ENCODE peak calls at places on chromosomes 6 and 20, in nine cellular contexts. U, L, T, M, H, O, E, S and J are unnamed samples. For H3K27me3, the result is how much of the 10 kb centered on the place peaks cover.

GRCh38 chr6:17096076-17096475 is 5.8 kb upstream of the STMND1 start:
- DNase-seq in U (no peak), L (no peak), T (peak), M (no peak), H (no peak), O (no peak), E (no peak), S (no peak), J (no peak)

GRCh38 chr6:87139236-87139635 is 16.1 kb upstream of the ZNF292 start:
- DNase-seq in U (no peak), L (no peak), T (peak), M (no peak), H (peak), O (no peak), E (no peak), S (no peak), J (peak)

GRCh38 chr6:68634503-68635411 is at the start of gene ADGRB3:
- DNase-seq in U (peak), L (peak), T (peak), M (peak), H (peak), O (peak), E (peak), S (peak), J (no peak)

GRCh38 chr6:13513606-13514502 is 26.5 kb upstream of the GFOD1 start:
- DNase-seq in U (no peak), L (no peak), T (no peak), M (no peak), H (no peak), O (no peak), E (no peak), S (no peak), J (no peak)

GRCh38 chr20:957544-957943 is 41.4 kb upstream of the ANGPT4 start:
- DNase-seq in U (no peak), L (no peak), T (peak), M (no peak), H (no peak), O (no peak), E (no peak), S (no peak), J (no peak)

GRCh38 chr6:45478235-45478634 is 100.5 kb upstream of the SUPT3H start:
- DNase-seq in U (no peak), L (no peak), T (no peak), M (no peak), H (no peak), O (no peak), E (no peak), S (no peak), J (no peak)

GRCh38 chr6:129621252-129621651 is 88.7 kb downstream of the ARHGAP18 start:
- DNase-seq in U (no peak), L (no peak), T (no peak), M (no peak), H (peak), O (no peak), E (no peak), S (no peak), J (peak)

GRCh38 chr6:128491041-128491642 is 29.3 kb downstream of the PTPRK start:
- DNase-seq in U (no peak), L (no peak), T (peak), M (no peak), H (no peak), O (no peak), E (no peak), S (no peak), J (no peak)

GRCh38 chr20:7856756-7857155 is 83.5 kb downstream of the HAO1 start:
- DNase-seq in U (no peak), L (no peak), T (no peak), M (no peak), H (no peak), O (no peak), E (no peak), S (no peak), J (no peak)

GRCh38 chr20:31595654-31596411 is 9.3 kb upstream of the ID1 start:
- DNase-seq in U (peak), L (peak), T (peak), M (peak), H (no peak), O (peak), E (peak), S (peak), J (no peak)

GRCh38 chr20:19880256-19881079 is 122.4 kb downstream of the RIN2 start:
- DNase-seq in U (no peak), L (no peak), T (no peak), M (no peak), H (no peak), O (no peak), E (no peak), S (no peak), J (no peak)

GRCh38 chr20:58271596-58272460 is 37.7 kb upstream of the RAB22A start:
- DNase-seq in U (no peak), L (no peak), T (no peak), M (no peak), H (no peak), O (no peak), E (no peak), S (no peak), J (no peak)

GRCh38 chr20:21103582-21104465 is 2.3 kb downstream of the LINC00237 start:
- DNase-seq in U (no peak), L (no peak), T (peak), M (no peak), H (no peak), O (no peak), E (no peak), S (no peak), J (no peak)

GRCh38 chr6:147117580-147117979 is 86.6 kb upstream of the STXBP5 start:
- DNase-seq in U (no peak), L (no peak), T (no peak), M (no peak), H (no peak), O (no peak), E (no peak), S (no peak), J (no peak)

GRCh38 chr20:25538838-25539665 is 46.3 kb downstream of the NINL start:
- DNase-seq in U (no peak), L (no peak), T (no peak), M (peak), H (no peak), O (no peak), E (no peak), S (no peak), J (no peak)

GRCh38 chr20:43189614-43190331 is at the start of gene PTPRT:
- DNase-seq in U (no peak), L (no peak), T (peak), M (no peak), H (no peak), O (no peak), E (no peak), S (no peak), J (no peak)
- H3K4me3 ChIP-seq in U (no peak), L (peak), T (peak), M (peak), H (no peak), O (peak), E (no peak), S (peak), J (no peak)

GRCh38 chr20:59723607-59724456 is 119.5 kb downstream of the PHACTR3 start:
- DNase-seq in U (no peak), L (no peak), T (no peak), M (no peak), H (no peak), O (no peak), E (no peak), S (no peak), J (no peak)
- H3K27me3 ChIP-seq in U (under half), L (under half), T (under half), M (under half), H (under half), O (under half), E (under half), S (under half), J (under half)

GRCh38 chr6:28383235-28384142 is 16.1 kb downstream of the ZSCAN12 start:
- DNase-seq in U (peak), L (peak), T (peak), M (peak), H (peak), O (peak), E (peak), S (peak), J (peak)
- H3K27ac ChIP-seq in U (peak), L (peak), T (peak), M (peak), H (no peak), O (peak), E (no peak), S (no peak), J (no peak)

GRCh38 chr6:26048590-26048989 is 38.6 kb upstream of the HFE start:
- DNase-seq in U (no peak), L (no peak), T (no peak), M (no peak), H (no peak), O (no peak), E (no peak), S (no peak), J (no peak)

GRCh38 chr6:26044140-26045045 is 42.8 kb upstream of the HFE start:
- DNase-seq in U (peak), L (peak), T (no peak), M (peak), H (peak), O (no peak), E (peak), S (no peak), J (peak)

GRCh38 chr6:26043389-26044139 is 43.7 kb upstream of the HFE start:
- DNase-seq in U (peak), L (peak), T (peak), M (peak), H (peak), O (peak), E (peak), S (no peak), J (peak)

GRCh38 chr6:26045939-26046368 is 41.3 kb upstream of the HFE start:
- DNase-seq in U (no peak), L (no peak), T (no peak), M (no peak), H (no peak), O (no peak), E (no peak), S (no peak), J (no peak)

DNA sequence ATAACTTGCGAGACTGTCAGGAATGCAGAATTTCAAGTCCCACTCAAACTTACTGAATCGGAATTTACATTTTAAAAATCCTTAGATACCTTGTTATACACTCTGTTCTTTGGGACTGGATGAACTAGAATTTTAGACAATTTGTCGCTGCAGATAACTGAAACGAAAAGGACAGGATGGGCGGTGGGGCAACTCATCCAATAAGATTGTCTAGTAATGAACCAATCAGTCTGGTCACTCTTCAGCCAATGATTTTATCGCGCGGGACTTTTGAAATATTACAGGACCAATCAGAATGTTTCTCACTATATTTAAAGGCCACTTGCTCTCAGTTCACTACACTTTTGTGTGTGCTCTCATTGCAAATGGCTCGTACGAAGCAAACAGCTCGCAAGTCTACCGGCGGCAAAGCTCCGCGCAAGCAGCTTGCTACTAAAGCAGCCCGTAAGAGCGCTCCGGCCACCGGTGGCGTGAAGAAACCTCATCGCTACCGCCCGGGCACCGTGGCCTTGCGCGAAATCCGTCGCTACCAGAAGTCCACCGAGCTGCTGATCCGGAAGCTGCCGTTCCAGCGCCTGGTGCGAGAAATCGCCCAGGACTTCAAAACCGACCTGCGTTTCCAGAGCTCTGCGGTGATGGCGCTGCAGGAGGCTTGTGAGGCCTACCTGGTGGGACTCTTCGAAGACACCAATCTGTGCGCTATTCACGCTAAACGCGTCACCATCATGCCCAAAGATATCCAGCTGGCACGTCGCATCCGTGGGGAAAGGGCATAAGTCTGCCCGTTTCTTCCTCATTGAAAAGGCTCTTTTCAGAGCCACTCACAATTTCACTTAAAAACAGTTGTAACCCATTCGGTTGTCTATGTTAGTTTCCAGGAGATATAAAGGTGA is 41.9 kb upstream of the HFE start:
- DNase-seq in U (peak), L (peak), T (no peak), M (peak), H (peak), O (peak), E (peak), S (peak), J (peak)
- H3K4me3 ChIP-seq in U (peak), L (peak), T (no peak), M (peak), H (peak), O (peak), E (peak), S (peak), J (peak)

GRCh38 chr6:33211666-33212422 is 3.5 kb downstream of the RING1 start:
- DNase-seq in U (no peak), L (no peak), T (peak), M (no peak), H (no peak), O (no peak), E (no peak), S (no peak), J (no peak)

GRCh38 chr6:33209856-33210255 is 1.6 kb downstream of the RING1 start:
- DNase-seq in U (no peak), L (no peak), T (no peak), M (no peak), H (no peak), O (no peak), E (no peak), S (no peak), J (no peak)

GRCh38 chr6:33212857-33213165 is 4.5 kb downstream of the RING1 start:
- DNase-seq in U (no peak), L (no peak), T (no peak), M (no peak), H (no peak), O (no peak), E (no peak), S (no peak), J (no peak)

GRCh38 chr6:33213166-33213988 is 5.1 kb downstream of the RING1 start:
- DNase-seq in U (no peak), L (no peak), T (peak), M (no peak), H (peak), O (no peak), E (peak), S (no peak), J (no peak)

GRCh38 chr6:33211136-33211535 is 2.8 kb downstream of the RING1 start:
- DNase-seq in U (no peak), L (no peak), T (no peak), M (no peak), H (no peak), O (no peak), E (no peak), S (no peak), J (no peak)
- H3K27me3 ChIP-seq in U (under half), L (under half), T (half or more), M (under half), H (under half), O (under half), E (under half), S (under half), J (under half)

GRCh38 chr20:3204124-3204794 is at the start of gene DDRGK1:
- DNase-seq in U (peak), L (peak), T (peak), M (peak), H (peak), O (peak), E (peak), S (peak), J (peak)

GRCh38 chr20:3199976-3200755 is 4.3 kb downstream of the DDRGK1 start:
- DNase-seq in U (no peak), L (no peak), T (no peak), M (no peak), H (no peak), O (no peak), E (no peak), S (no peak), J (no peak)

GRCh38 chr20:3203315-3204123 is 963 bp downstream of the DDRGK1 start:
- DNase-seq in U (peak), L (no peak), T (peak), M (no peak), H (peak), O (no peak), E (peak), S (no peak), J (no peak)

GRCh38 chr20:3199206-3199605 is 5.3 kb downstream of the DDRGK1 start:
- DNase-seq in U (no peak), L (no peak), T (no peak), M (no peak), H (no peak), O (no peak), E (no peak), S (no peak), J (no peak)

DNA sequence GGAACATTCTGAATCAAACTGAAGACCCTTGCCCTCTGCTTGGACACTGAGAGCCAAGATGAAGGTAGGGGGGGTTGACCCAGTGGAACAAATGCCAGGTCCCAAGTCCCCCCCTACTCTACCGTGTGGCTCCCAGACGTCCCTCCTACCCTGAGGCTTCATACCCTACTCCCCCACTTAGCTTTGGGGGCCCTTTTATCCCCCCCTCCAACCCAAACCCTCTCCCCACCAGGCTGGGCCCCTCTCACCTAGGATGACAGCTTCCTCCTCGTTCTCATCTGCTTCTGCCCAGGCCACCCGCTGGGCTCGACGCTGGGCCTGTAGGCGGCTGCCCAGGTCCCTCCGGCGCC is 1.5 kb downstream of the DDRGK1 start:
- DNase-seq in U (no peak), L (no peak), T (no peak), M (no peak), H (no peak), O (no peak), E (no peak), S (no peak), J (no peak)
- H3K27ac ChIP-seq in U (peak), L (peak), T (no peak), M (peak), H (peak), O (peak), E (peak), S (peak), J (peak)